ENCODE peak calls at places on chromosome 18, in nine cellular contexts. N is prostate gland, U is gastrocnemius medialis, F is spleen, P is neuronal stem cell, I is mesenchymal stem cell, Q is ascending aorta, G is suprapubic skin, O is right atrium auricular region. X is an unnamed sample.

GRCh38 chr18:68840554-68841263 is 42.8 kb downstream of the CCDC102B start:
- DNase-seq in N (no peak), F (no peak), G (no peak), P (peak), O (no peak), U (peak), Q (no peak), I (peak), X (no peak)

GRCh38 chr18:9914584-9915290 is 921 bp downstream of the VAPA start:
- DNase-seq in I (peak), O (peak), G (peak), P (peak), F (peak), U (peak), Q (peak), N (peak), X (peak)

GRCh38 chr18:24276994-24277393 is 120.6 kb downstream of the OSBPL1A start:
- DNase-seq in O (no peak), G (no peak), Q (no peak), I (no peak), P (no peak), F (no peak), N (no peak), U (no peak), X (no peak)

GRCh38 chr18:21167641-21168372 is 56.2 kb upstream of the ROCK1 start:
- DNase-seq in O (no peak), Q (no peak), N (peak), P (peak), F (no peak), U (no peak), I (no peak), G (no peak), X (peak)

GRCh38 chr18:78972930-78973331 is 6.7 kb upstream of the SALL3 start:
- DNase-seq in Q (no peak), O (peak), I (no peak), G (no peak), N (no peak), P (no peak), U (no peak), F (no peak), X (no peak)

GRCh38 chr18:74351354-74351753 is 35.7 kb downstream of the C18orf63 start:
- DNase-seq in N (no peak), P (no peak), G (no peak), Q (no peak), O (no peak), U (no peak), F (no peak), I (peak), X (no peak)

GRCh38 chr18:42030586-42031182 is 75.7 kb downstream of the PIK3C3 start:
- DNase-seq in N (no peak), U (no peak), Q (no peak), F (no peak), O (no peak), P (peak), G (no peak), I (peak), X (no peak)

GRCh38 chr18:13889661-13890060 is 25.7 kb downstream of the MC2R start:
- DNase-seq in I (no peak), N (no peak), O (no peak), F (no peak), P (no peak), Q (no peak), U (no peak), G (no peak), X (no peak)

GRCh38 chr18:55781481-55781957 is 193.5 kb upstream of the TCF4 start:
- DNase-seq in F (no peak), Q (no peak), G (no peak), N (peak), O (peak), I (peak), U (peak), P (peak), X (peak)

GRCh38 chr18:44342167-44342566 is 338.5 kb upstream of the SETBP1 start:
- DNase-seq in O (no peak), P (no peak), F (no peak), I (no peak), Q (no peak), G (no peak), U (no peak), N (no peak), X (no peak)

GRCh38 chr18:596288-596881 is 403 bp upstream of the CLUL1 start:
- DNase-seq in O (no peak), N (peak), I (no peak), Q (no peak), U (no peak), F (no peak), P (peak), G (no peak), X (no peak)

GRCh38 chr18:51988277-51988676 is 351.7 kb upstream of the DCC start:
- DNase-seq in N (no peak), Q (no peak), G (no peak), I (no peak), U (no peak), F (no peak), P (peak), O (no peak), X (no peak)

GRCh38 chr18:45565280-45565970 is 49.9 kb upstream of the SLC14A2 start:
- DNase-seq in Q (no peak), F (no peak), O (no peak), U (no peak), G (peak), N (no peak), I (peak), P (no peak), X (no peak)

GRCh38 chr18:75502286-75502685 is 74.8 kb upstream of the SMIM21 start:
- DNase-seq in O (no peak), Q (no peak), I (no peak), P (no peak), G (no peak), F (no peak), U (no peak), N (no peak), X (no peak)

DNA sequence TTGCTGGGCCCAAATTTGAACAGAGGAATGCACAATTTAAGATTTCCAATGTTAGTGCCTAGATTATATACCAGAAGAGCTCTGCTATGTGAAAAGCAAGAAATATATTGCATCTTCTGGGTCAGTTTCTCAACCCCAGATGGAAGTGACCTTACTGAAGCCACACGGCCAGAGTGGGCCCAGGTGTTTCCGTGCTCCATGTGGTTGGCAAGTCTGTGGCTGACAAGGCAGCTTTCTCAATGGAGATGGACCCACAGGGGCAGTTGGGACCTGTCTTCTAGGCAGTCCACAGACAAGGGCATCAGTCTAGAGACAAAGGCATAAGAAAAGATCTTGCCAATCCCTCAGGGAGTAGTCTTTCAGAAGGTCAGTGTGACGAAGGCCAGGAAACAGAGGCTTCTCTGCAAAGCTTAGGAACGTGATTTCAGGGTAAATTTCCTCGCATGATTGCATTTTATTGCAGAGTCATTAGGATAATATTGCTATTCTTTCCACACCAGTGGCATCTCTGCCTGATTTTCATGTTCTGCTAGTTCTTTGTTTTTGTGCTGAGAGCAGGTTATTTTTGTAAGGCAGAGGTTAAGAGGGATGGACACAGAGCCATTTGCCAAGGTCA is 201.9 kb downstream of the ANKRD30B start:
- DNase-seq in G (peak), U (no peak), N (no peak), I (no peak), P (no peak), Q (peak), O (no peak), F (no peak), X (no peak)
- H3K27ac ChIP-seq in G (no peak), U (no peak), N (no peak), I (no peak), P (no peak), Q (no peak), O (no peak), F (no peak), X (no peak)

GRCh38 chr18:58205087-58205779 is 161.2 kb downstream of the NEDD4L start:
- DNase-seq in F (no peak), I (peak), N (no peak), G (no peak), U (no peak), Q (no peak), O (no peak), P (no peak), X (no peak)
- H3K27ac ChIP-seq in F (no peak), I (no peak), N (no peak), G (no peak), U (no peak), Q (no peak), O (no peak), P (no peak), X (peak)

GRCh38 chr18:58046794-58047555 is 2.9 kb downstream of the NEDD4L start:
- DNase-seq in I (no peak), G (no peak), N (no peak), F (no peak), P (no peak), U (no peak), Q (no peak), O (no peak), X (no peak)

GRCh38 chr18:58048243-58048642 is 4.2 kb downstream of the NEDD4L start:
- DNase-seq in Q (no peak), N (no peak), P (no peak), I (no peak), F (no peak), U (no peak), G (no peak), O (no peak), X (no peak)

GRCh38 chr18:58049000-58049688 is 5.1 kb downstream of the NEDD4L start:
- DNase-seq in P (no peak), Q (no peak), I (no peak), N (no peak), O (no peak), F (no peak), G (no peak), U (no peak), X (no peak)

GRCh38 chr18:58046087-58046793 is 2.2 kb downstream of the NEDD4L start:
- DNase-seq in Q (no peak), U (no peak), O (no peak), P (peak), N (peak), F (no peak), I (no peak), G (no peak), X (no peak)

GRCh38 chr18:58047556-58047882 is 3.5 kb downstream of the NEDD4L start:
- DNase-seq in F (no peak), N (no peak), Q (no peak), I (no peak), U (no peak), P (no peak), G (no peak), O (no peak), X (no peak)
- H3K27ac ChIP-seq in F (no peak), N (peak), Q (peak), I (no peak), U (no peak), P (no peak), G (no peak), O (no peak), X (no peak)

GRCh38 chr18:62737474-62737873 is 22.1 kb downstream of the PHLPP1 start:
- DNase-seq in O (no peak), F (no peak), P (no peak), Q (no peak), N (no peak), U (no peak), G (no peak), I (no peak), X (no peak)

GRCh38 chr18:62736077-62736476 is 20.7 kb downstream of the PHLPP1 start:
- DNase-seq in F (no peak), O (no peak), P (no peak), G (no peak), I (no peak), N (no peak), Q (no peak), U (no peak), X (no peak)

GRCh38 chr18:62739911-62740310 is 24.6 kb downstream of the PHLPP1 start:
- DNase-seq in O (no peak), N (peak), P (no peak), I (no peak), U (no peak), F (no peak), Q (no peak), G (no peak), X (no peak)

GRCh38 chr18:62741118-62741566 is 25.8 kb downstream of the PHLPP1 start:
- DNase-seq in P (no peak), Q (no peak), G (no peak), N (peak), I (peak), U (no peak), O (no peak), F (no peak), X (peak)

GRCh38 chr18:62738638-62739037 is 23.3 kb downstream of the PHLPP1 start:
- DNase-seq in O (no peak), Q (no peak), U (no peak), I (no peak), P (no peak), N (no peak), F (no peak), G (no peak), X (no peak)
- H3K27ac ChIP-seq in O (no peak), Q (no peak), U (no peak), I (no peak), P (no peak), N (no peak), F (no peak), G (no peak), X (no peak)

X was measured in transverse colon.